ENCODE peak calls at places on chromosomes 12 and 14, in seven cellular contexts. A is nephron progenitor cell, V is iris pigment epithelial cell, P is neuronal stem cell, Q is fibroblast of pulmonary artery, B is psoas muscle, D is GM04504. G is an unnamed sample.

GRCh38 chr12:42735869-42736361 is 146.4 kb upstream of the PRICKLE1 start:
- DNase-seq in A (no peak), V (no peak), Q (no peak), B (peak), P (no peak), D (no peak), G (peak)

GRCh38 chr12:52130695-52131094 is 51.2 kb downstream of the SMIM41 start:
- DNase-seq in P (no peak), Q (no peak), V (no peak), D (no peak), B (no peak), A (no peak), G (peak)

GRCh38 chr12:109625749-109626377 is 52.3 kb downstream of the MVK start:
- DNase-seq in V (no peak), D (no peak), P (no peak), Q (no peak), B (no peak), A (no peak), G (no peak)

GRCh38 chr14:104138098-104138890 is at the start of gene KIF26A:
- DNase-seq in V (peak), A (peak), P (peak), Q (no peak), B (peak), D (no peak), G (peak)

GRCh38 chr14:96039633-96040311 is 610 bp downstream of the C14orf132 start:
- DNase-seq in V (peak), A (peak), P (peak), B (no peak), D (peak), Q (peak), G (no peak)

GRCh38 chr12:108306506-108306905 is 32.6 kb downstream of the CMKLR1 start:
- DNase-seq in V (no peak), D (no peak), A (no peak), P (no peak), Q (no peak), B (no peak), G (no peak)

GRCh38 chr14:104143521-104144452 is 5.4 kb downstream of the KIF26A start:
- DNase-seq in P (no peak), A (peak), B (peak), D (no peak), Q (no peak), V (no peak), G (no peak)

GRCh38 chr12:15886372-15887042 is 4.3 kb downstream of the STRAP start:
- DNase-seq in A (no peak), Q (no peak), V (no peak), D (no peak), B (no peak), P (no peak), G (no peak)

GRCh38 chr14:21061347-21061668 is 3.7 kb downstream of the RNASE8 start:
- DNase-seq in B (no peak), P (no peak), A (no peak), Q (no peak), V (no peak), D (no peak), G (no peak)

GRCh38 chr12:47021298-47021697 is 58.1 kb upstream of the PCED1B start:
- DNase-seq in B (no peak), V (peak), A (peak), D (peak), Q (peak), P (peak), G (no peak)

GRCh38 chr14:102352213-102352612 is 10.5 kb downstream of the CINP start:
- DNase-seq in Q (no peak), D (no peak), A (no peak), P (no peak), B (no peak), V (no peak), G (no peak)

GRCh38 chr12:58554522-58555157 is 365.7 kb downstream of the LRIG3 start:
- DNase-seq in D (no peak), A (no peak), V (no peak), Q (no peak), P (no peak), B (no peak), G (no peak)

GRCh38 chr12:4069046-4070010 is 196.1 kb upstream of the PARP11 start:
- DNase-seq in P (no peak), D (no peak), B (no peak), A (no peak), Q (peak), V (peak), G (no peak)

GRCh38 chr14:95147597-95147996 is 9.7 kb downstream of the DICER1 start:
- DNase-seq in P (no peak), A (no peak), V (no peak), D (no peak), Q (no peak), B (no peak), G (no peak)

GRCh38 chr12:111117017-111117416 is 196.6 kb upstream of the MYL2 start:
- DNase-seq in Q (no peak), D (no peak), A (no peak), B (no peak), P (no peak), V (no peak), G (no peak)

GRCh38 chr14:38721822-38722431 is 381.1 kb downstream of the SEC23A start:
- DNase-seq in Q (peak), A (peak), B (peak), V (peak), D (peak), P (peak), G (peak)